ENCODE peak calls at places on chromosomes 12 and 14, in four cellular contexts. One of them, this sample, is unnamed.

GRCh38 chr12:126874427-126875026 is 1392.4 kb upstream of the TMEM132C start:
- DNase-seq in K562: peak; percentile 87
- DNase-seq in GM12878: peak; percentile 1
- DNase-seq in HepG2: peak; percentile 15
- DNase-seq in this sample: peak; percentile 34

GRCh38 chr12:14211829-14212455 is 153.5 kb upstream of the ATF7IP start:
- DNase-seq in K562: no peak
- DNase-seq in GM12878: no peak
- DNase-seq in HepG2: no peak
- DNase-seq in this sample: no peak

GRCh38 chr12:68832504-68832867 is 24.5 kb downstream of the MDM2 start:
- DNase-seq in K562: no peak
- DNase-seq in GM12878: no peak
- DNase-seq in HepG2: no peak
- DNase-seq in this sample: no peak

GRCh38 chr12:109763201-109763841 is 49.7 kb downstream of the FAM222A start:
- DNase-seq in K562: peak; percentile 10
- DNase-seq in GM12878: no peak
- DNase-seq in HepG2: no peak
- DNase-seq in this sample: no peak

GRCh38 chr12:120584343-120585149 is 3.3 kb upstream of the POP5 start:
- DNase-seq in K562: peak; percentile 73
- DNase-seq in GM12878: no peak
- DNase-seq in HepG2: no peak
- DNase-seq in this sample: peak; percentile 71

GRCh38 chr12:93918262-93918661 is 230.1 kb upstream of the PLXNC1 start:
- DNase-seq in K562: no peak
- DNase-seq in GM12878: no peak
- DNase-seq in HepG2: no peak
- DNase-seq in this sample: no peak

GRCh38 chr14:105128059-105128458 is 40.5 kb downstream of the JAG2 start:
- DNase-seq in K562: no peak
- DNase-seq in GM12878: no peak
- DNase-seq in HepG2: no peak
- DNase-seq in this sample: no peak

GRCh38 chr12:120470150-120470817 is 736 bp upstream of the SRSF9 start:
- DNase-seq in K562: no peak
- DNase-seq in GM12878: no peak
- DNase-seq in HepG2: peak; percentile 15
- DNase-seq in this sample: peak; percentile 16

GRCh38 chr12:40063424-40063823 is 42.5 kb downstream of the SLC2A13 start:
- DNase-seq in K562: no peak
- DNase-seq in GM12878: no peak
- DNase-seq in HepG2: no peak
- DNase-seq in this sample: no peak

GRCh38 chr12:29216266-29216665 is 67.2 kb downstream of the FAR2 start:
- DNase-seq in K562: no peak
- DNase-seq in GM12878: no peak
- DNase-seq in HepG2: no peak
- DNase-seq in this sample: no peak

GRCh38 chr12:73598626-73599025 is 939.0 kb upstream of the ATXN7L3B start:
- DNase-seq in K562: no peak
- DNase-seq in GM12878: no peak
- DNase-seq in HepG2: no peak
- DNase-seq in this sample: no peak

GRCh38 chr12:89333564-89334252 is 18.6 kb downstream of the DUSP6 start:
- DNase-seq in K562: peak; percentile 71
- DNase-seq in GM12878: no peak
- DNase-seq in HepG2: no peak
- DNase-seq in this sample: no peak

GRCh38 chr14:71396050-71396677 is 488.9 kb downstream of the PCNX1 start:
- DNase-seq in K562: no peak
- DNase-seq in GM12878: no peak
- DNase-seq in HepG2: no peak
- DNase-seq in this sample: no peak

GRCh38 chr12:101838628-101839323 is 8.0 kb upstream of the GNPTAB start:
- DNase-seq in K562: no peak
- DNase-seq in GM12878: no peak
- DNase-seq in HepG2: no peak
- DNase-seq in this sample: no peak

GRCh38 chr12:100661300-100661951 is 87.9 kb downstream of the GAS2L3 start:
- DNase-seq in K562: no peak
- DNase-seq in GM12878: no peak
- DNase-seq in HepG2: no peak
- DNase-seq in this sample: no peak

GRCh38 chr14:20642182-20642581 is 691 bp upstream of the OR6S1 start:
- DNase-seq in K562: no peak
- DNase-seq in GM12878: no peak
- DNase-seq in HepG2: no peak
- DNase-seq in this sample: no peak

GRCh38 chr14:91511014-91511466 is 930 bp upstream of the PPP4R3A start:
- DNase-seq in K562: peak; percentile 30
- DNase-seq in GM12878: no peak
- DNase-seq in HepG2: peak; percentile 5
- DNase-seq in this sample: no peak

GRCh38 chr14:99511421-99512109 is 30.4 kb downstream of the CCNK start:
- DNase-seq in K562: no peak
- DNase-seq in GM12878: no peak
- DNase-seq in HepG2: no peak
- DNase-seq in this sample: no peak

GRCh38 chr12:77725611-77726010 is 105.1 kb upstream of the NAV3 start:
- DNase-seq in K562: no peak
- DNase-seq in GM12878: no peak
- DNase-seq in HepG2: no peak
- DNase-seq in this sample: no peak

GRCh38 chr12:77727442-77728001 is 103.2 kb upstream of the NAV3 start:
- DNase-seq in K562: no peak
- DNase-seq in GM12878: no peak
- DNase-seq in HepG2: no peak
- DNase-seq in this sample: no peak

GRCh38 chr12:77723308-77723707 is 107.4 kb upstream of the NAV3 start:
- DNase-seq in K562: no peak
- DNase-seq in GM12878: no peak
- DNase-seq in HepG2: no peak
- DNase-seq in this sample: no peak

GRCh38 chr12:77728018-77728417 is 102.7 kb upstream of the NAV3 start:
- DNase-seq in K562: no peak
- DNase-seq in GM12878: no peak
- DNase-seq in HepG2: no peak
- DNase-seq in this sample: no peak

GRCh38 chr12:77724367-77724957 is 106.2 kb upstream of the NAV3 start:
- DNase-seq in K562: no peak
- DNase-seq in GM12878: no peak
- DNase-seq in HepG2: peak; percentile 22
- DNase-seq in this sample: no peak
- TF ChIP-seq ETV6 in K562: no peak
- TF ChIP-seq ETV6 in GM12878: no peak
- TF ChIP-seq ETV6 in HepG2: no peak
- TF ChIP-seq ETV6 in this sample: no peak

GRCh38 chr14:55302770-55303472 is 31.7 kb downstream of the FBXO34 start:
- DNase-seq in K562: no peak
- DNase-seq in GM12878: no peak
- DNase-seq in HepG2: no peak
- DNase-seq in this sample: no peak
- TF ChIP-seq ETV6 in K562: no peak
- TF ChIP-seq ETV6 in GM12878: no peak
- TF ChIP-seq ETV6 in HepG2: no peak
- TF ChIP-seq ETV6 in this sample: no peak

GRCh38 chr14:74568380-74568649 is 43.7 kb downstream of the LTBP2 start:
- DNase-seq in K562: no peak
- DNase-seq in GM12878: no peak
- DNase-seq in HepG2: no peak
- DNase-seq in this sample: no peak

GRCh38 chr14:74570696-74571095 is 41.3 kb downstream of the LTBP2 start:
- DNase-seq in K562: no peak
- DNase-seq in GM12878: no peak
- DNase-seq in HepG2: no peak
- DNase-seq in this sample: no peak

GRCh38 chr14:74568896-74569295 is 43.1 kb downstream of the LTBP2 start:
- DNase-seq in K562: no peak
- DNase-seq in GM12878: no peak
- DNase-seq in HepG2: no peak
- DNase-seq in this sample: no peak

GRCh38 chr14:74569826-74570591 is 42.0 kb downstream of the LTBP2 start:
- DNase-seq in K562: no peak
- DNase-seq in GM12878: no peak
- DNase-seq in HepG2: peak; percentile 12
- DNase-seq in this sample: no peak

DNA sequence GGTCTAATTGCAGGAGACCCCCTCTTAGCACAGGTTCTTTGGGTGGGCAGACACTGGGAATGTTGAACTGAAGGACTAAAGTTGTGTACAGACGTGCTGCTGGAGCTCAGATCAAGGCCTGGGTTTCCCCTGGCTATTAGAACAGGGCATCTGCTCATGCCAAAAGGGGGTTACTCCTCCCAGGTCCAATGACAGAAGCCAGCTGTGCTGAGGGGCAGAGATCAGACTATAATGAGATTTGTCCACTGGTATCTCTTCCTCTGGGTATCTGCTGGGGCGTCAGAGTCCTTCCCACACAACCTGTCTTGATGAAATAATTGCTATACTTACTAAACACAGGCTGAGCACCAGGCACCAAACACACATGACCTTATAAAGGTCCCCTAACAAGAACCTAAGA is 42.6 kb downstream of the LTBP2 start:
- DNase-seq in K562: no peak
- DNase-seq in GM12878: no peak
- DNase-seq in HepG2: no peak
- DNase-seq in this sample: no peak
- TF ChIP-seq ETV6 in K562: no peak
- TF ChIP-seq ETV6 in GM12878: no peak
- TF ChIP-seq ETV6 in HepG2: no peak
- TF ChIP-seq ETV6 in this sample: no peak

GRCh38 chr12:121656122-121656521 is 13.3 kb downstream of the MORN3 start:
- DNase-seq in K562: no peak
- DNase-seq in GM12878: no peak
- DNase-seq in HepG2: no peak
- DNase-seq in this sample: no peak
- TF ChIP-seq ETV6 in K562: no peak
- TF ChIP-seq ETV6 in GM12878: no peak
- TF ChIP-seq ETV6 in HepG2: no peak
- TF ChIP-seq ETV6 in this sample: no peak

DNA sequence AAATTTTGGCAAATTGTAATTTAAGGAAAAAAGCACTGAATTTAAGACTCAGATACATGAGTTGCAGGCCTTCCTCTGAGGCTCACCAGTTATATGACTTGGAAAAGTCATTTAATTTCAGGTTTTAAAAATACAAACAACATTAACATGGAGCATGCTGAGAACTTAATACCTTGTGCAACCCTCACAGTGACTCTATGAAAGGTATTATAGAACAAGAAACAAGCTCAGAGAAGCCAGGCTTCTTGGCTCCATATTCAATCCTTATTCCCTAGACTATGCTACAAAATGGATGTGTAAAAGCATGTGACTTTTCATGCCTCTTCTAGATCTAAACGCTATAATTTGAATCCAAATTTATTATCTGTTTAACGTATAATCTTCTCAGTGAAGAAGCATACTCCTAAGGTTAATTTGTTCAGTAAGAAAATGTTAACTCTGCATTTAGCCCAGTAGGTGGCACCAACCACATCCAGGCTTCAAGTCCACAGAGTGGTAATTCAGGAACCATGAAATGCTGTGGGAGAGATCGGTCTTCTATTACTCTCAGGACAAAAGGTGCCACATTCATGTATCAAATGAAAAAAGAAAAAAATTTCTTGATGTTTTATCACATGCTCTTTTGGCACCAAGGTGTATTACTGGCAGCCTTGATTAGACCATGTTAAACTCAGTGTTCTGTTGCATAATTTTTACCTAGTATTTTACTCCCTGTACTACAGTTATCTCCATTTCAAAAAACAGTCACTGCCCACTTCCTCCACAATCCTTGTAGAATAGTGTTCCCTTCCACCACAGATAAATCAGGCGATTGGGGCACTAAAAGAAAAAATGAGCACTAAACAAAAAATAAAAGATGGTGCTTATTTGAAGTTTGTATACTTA is 9.3 kb downstream of the CCDC196 start:
- DNase-seq in K562: peak; percentile 73
- DNase-seq in GM12878: peak; percentile 45
- DNase-seq in HepG2: peak; percentile 65
- DNase-seq in this sample: peak; percentile 16
- TF ChIP-seq ETV6 in K562: no peak
- TF ChIP-seq ETV6 in GM12878: no peak
- TF ChIP-seq ETV6 in HepG2: no peak
- TF ChIP-seq ETV6 in this sample: no peak

GRCh38 chr14:25053585-25053984 is 3.6 kb upstream of the STXBP6 start:
- DNase-seq in K562: no peak
- DNase-seq in GM12878: no peak
- DNase-seq in HepG2: no peak
- DNase-seq in this sample: no peak
- TF ChIP-seq ETV6 in K562: no peak
- TF ChIP-seq ETV6 in GM12878: no peak
- TF ChIP-seq ETV6 in HepG2: no peak
- TF ChIP-seq ETV6 in this sample: no peak

GRCh38 chr14:30129795-30130194 is 202.1 kb upstream of the PRKD1 start:
- DNase-seq in K562: no peak
- DNase-seq in GM12878: no peak
- DNase-seq in HepG2: no peak
- DNase-seq in this sample: no peak

DNA sequence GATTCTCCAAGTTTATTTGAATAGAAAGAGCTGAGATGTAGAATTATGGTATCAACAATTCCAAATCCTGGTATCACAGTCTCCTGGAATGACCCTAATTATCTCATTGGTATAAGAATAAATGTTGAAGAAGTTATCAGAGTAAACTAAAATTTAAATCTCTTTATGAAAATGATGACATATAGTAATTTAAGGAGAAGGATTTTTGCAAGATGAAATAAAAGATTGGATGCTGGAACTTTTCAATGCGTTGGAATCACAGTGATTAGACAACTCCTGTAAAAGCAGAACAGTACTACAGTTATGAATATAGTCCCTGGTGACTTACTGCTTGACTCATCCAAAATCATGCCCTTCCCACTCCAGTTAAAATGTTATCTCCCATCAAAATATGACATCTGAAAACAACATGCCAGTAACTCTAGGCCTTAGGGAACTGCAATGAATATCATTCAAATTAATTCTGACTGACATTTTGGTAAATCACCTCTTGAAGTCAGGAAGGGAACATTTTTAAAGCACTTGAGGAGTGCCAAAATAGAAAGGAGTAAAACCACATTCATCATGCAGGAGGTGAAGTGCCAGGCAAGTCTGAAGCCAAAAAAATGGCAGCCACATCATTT is 197.8 kb upstream of the PRKD1 start:
- DNase-seq in K562: no peak
- DNase-seq in GM12878: no peak
- DNase-seq in HepG2: no peak
- DNase-seq in this sample: no peak
- TF ChIP-seq ETV6 in K562: no peak
- TF ChIP-seq ETV6 in GM12878: no peak
- TF ChIP-seq ETV6 in HepG2: no peak
- TF ChIP-seq ETV6 in this sample: no peak

GRCh38 chr12:130139971-130140547 is 22.2 kb upstream of the FZD10 start:
- DNase-seq in K562: peak; percentile 8
- DNase-seq in GM12878: no peak
- DNase-seq in HepG2: no peak
- DNase-seq in this sample: no peak
- TF ChIP-seq ETV6 in K562: no peak
- TF ChIP-seq ETV6 in GM12878: no peak
- TF ChIP-seq ETV6 in HepG2: no peak
- TF ChIP-seq ETV6 in this sample: no peak